ENCODE peak calls at places on chromosomes 6 and 20, in five cellular contexts. W, H, G, X and K are unnamed samples.

GRCh38 chr20:63520594-63520938 is at the start of gene PPDPF:
- DNase-seq in W (peak; percentile 91), H (peak; percentile 72), G (no peak), X (peak; percentile 82), K (peak; percentile 86)

GRCh38 chr20:20820104-20820503 is 107.7 kb upstream of the RALGAPA2 start:
- DNase-seq in W (no peak), H (no peak), G (no peak), X (peak; percentile 40), K (no peak)

GRCh38 chr6:162468326-162468725 is 259.2 kb downstream of the PRKN start:
- DNase-seq in W (no peak), H (no peak), G (no peak), X (no peak), K (no peak)

GRCh38 chr6:143598466-143599080 is 79.2 kb upstream of the PHACTR2 start:
- DNase-seq in W (no peak), H (no peak), G (no peak), X (no peak), K (no peak)

GRCh38 chr6:138765896-138766487 is 7.6 kb upstream of the CCDC28A start:
- DNase-seq in W (no peak), H (peak; percentile 56), G (no peak), X (peak; percentile 28), K (no peak)

GRCh38 chr6:84346372-84346771 is 118.9 kb upstream of the CEP162 start:
- DNase-seq in W (no peak), H (no peak), G (no peak), X (no peak), K (no peak)

GRCh38 chr20:32564440-32564839 is 20.7 kb downstream of the NOL4L start:
- DNase-seq in W (no peak), H (no peak), G (no peak), X (no peak), K (no peak)

GRCh38 chr6:1227935-1228753 is 83.8 kb upstream of the FOXQ1 start:
- DNase-seq in W (no peak), H (no peak), G (no peak), X (no peak), K (peak; percentile 81)

GRCh38 chr6:113644861-113645575 is 212.1 kb upstream of the MARCKS start:
- DNase-seq in W (no peak), H (peak; percentile 98), G (no peak), X (no peak), K (no peak)

GRCh38 chr6:42471116-42471515 is 19.4 kb upstream of the TRERF1 start:
- DNase-seq in W (no peak), H (no peak), G (no peak), X (no peak), K (no peak)

GRCh38 chr6:1029196-1029595 is 282.7 kb upstream of the FOXQ1 start:
- DNase-seq in W (no peak), H (no peak), G (peak; percentile 26), X (no peak), K (no peak)

GRCh38 chr6:82646231-82646615 is 282.6 kb downstream of the TPBG start:
- DNase-seq in W (no peak), H (no peak), G (no peak), X (no peak), K (no peak)

GRCh38 chr20:3068986-3069900 is 2.2 kb upstream of the OXT start:
- DNase-seq in W (no peak), H (peak; percentile 36), G (no peak), X (no peak), K (peak; percentile 88)

GRCh38 chr6:156804402-156804801 is 27.2 kb downstream of the ARID1B start:
- DNase-seq in W (no peak), H (no peak), G (no peak), X (no peak), K (no peak)

GRCh38 chr6:122749451-122750050 is 30.0 kb upstream of the FABP7 start:
- DNase-seq in W (no peak), H (no peak), G (no peak), X (no peak), K (no peak)

GRCh38 chr20:329325-329695 is 4.0 kb downstream of the SOX12 start:
- DNase-seq in W (no peak), H (no peak), G (no peak), X (no peak), K (no peak)

GRCh38 chr20:329851-330232 is 4.5 kb downstream of the SOX12 start:
- DNase-seq in W (no peak), H (no peak), G (no peak), X (no peak), K (no peak)

GRCh38 chr20:327041-327945 is 1.9 kb downstream of the SOX12 start:
- DNase-seq in W (peak; percentile 96), H (peak; percentile 92), G (peak; percentile 86), X (peak; percentile 89), K (peak; percentile 81)

GRCh38 chr20:327946-328563 is 2.7 kb downstream of the SOX12 start:
- DNase-seq in W (no peak), H (peak; percentile 20), G (no peak), X (no peak), K (no peak)

DNA sequence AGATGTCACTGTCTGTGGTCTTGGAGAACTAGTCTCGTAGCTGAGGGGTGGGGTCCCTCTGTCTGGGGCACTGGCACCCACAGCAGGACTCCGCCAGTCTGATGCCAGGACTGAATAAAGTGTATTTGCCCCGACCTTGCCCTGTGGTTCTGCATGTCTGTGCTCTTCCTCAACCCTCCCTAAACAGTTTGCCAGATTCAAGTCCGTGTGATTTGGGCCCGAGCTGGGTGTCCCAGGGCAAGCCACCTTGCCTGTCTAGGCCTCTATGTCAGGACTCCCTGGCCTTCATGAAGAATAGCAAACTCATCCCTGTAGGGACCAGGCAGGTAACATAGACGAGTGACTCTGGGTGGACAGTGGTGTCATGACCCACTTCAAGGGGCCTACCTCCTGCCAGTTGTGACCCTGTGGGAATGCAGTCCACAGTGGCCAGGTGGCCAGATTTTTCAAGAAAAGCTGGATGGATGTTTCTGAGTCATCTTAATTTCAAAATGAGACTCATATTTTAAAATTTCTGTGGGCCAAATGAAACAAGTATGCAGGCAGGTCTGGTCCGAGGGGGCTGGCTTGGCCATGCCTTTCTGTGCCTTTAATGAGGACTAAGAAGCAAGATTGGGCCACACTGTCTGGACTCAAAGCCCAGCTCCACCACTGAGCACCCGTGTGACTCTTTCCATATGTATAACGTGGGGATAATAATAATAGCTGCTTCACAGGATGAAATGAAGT is 3.4 kb downstream of the SOX12 start:
- DNase-seq in W (no peak), H (no peak), G (no peak), X (no peak), K (no peak)
- TF ChIP-seq POLR2A in W (no peak), H (no peak), G (no peak), X (peak; percentile 22), K (no peak)

GRCh38 chr20:56691325-56691990 is 62.4 kb downstream of the TFAP2C start:
- DNase-seq in W (no peak), H (no peak), G (no peak), X (no peak), K (no peak)
- TF ChIP-seq CTCF in W (no peak), H (no peak), G (no peak), X (no peak), K (no peak)

DNA sequence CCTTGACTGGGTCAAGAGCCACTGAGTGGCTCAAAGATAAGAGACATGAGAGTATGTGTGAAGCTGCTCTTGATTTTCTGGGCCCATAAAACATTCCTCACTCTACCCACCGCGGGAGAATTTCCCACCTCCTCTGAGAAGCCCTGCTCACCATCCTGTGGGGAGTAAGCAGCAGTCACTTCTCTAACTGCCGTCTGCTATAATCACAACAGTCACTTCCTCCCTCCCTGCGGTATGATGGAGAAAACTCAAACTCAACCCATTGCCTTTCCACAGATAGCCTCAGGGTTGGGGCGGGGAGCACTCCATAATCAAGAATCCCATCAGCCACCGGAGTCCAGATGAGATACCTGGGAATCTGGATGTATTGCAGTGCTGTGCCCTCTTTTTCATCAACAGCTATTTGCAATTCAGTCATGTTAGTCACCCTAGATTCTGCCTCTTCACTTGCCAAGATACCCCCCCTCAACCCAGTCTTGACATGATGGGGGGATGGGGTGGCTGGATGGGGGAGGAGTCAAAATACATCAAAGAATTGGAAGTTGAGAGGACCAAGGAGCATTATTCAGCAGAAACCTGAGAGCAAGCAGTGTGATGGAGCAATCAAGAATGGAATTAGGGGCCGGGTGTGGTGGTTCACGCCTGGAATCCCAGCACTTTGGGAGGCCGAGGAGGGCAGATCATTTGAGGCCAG is 5.1 kb downstream of the MOCS1 start:
- DNase-seq in W (no peak), H (no peak), G (no peak), X (no peak), K (no peak)
- TF ChIP-seq POLR2A in W (no peak), H (no peak), G (no peak), X (no peak), K (no peak)

GRCh38 chr6:33490198-33490597 is 35.8 kb downstream of the ZBTB9 start:
- DNase-seq in W (no peak), H (no peak), G (no peak), X (no peak), K (no peak)
- TF ChIP-seq CTCF in W (no peak), H (no peak), G (no peak), X (no peak), K (no peak)

DNA sequence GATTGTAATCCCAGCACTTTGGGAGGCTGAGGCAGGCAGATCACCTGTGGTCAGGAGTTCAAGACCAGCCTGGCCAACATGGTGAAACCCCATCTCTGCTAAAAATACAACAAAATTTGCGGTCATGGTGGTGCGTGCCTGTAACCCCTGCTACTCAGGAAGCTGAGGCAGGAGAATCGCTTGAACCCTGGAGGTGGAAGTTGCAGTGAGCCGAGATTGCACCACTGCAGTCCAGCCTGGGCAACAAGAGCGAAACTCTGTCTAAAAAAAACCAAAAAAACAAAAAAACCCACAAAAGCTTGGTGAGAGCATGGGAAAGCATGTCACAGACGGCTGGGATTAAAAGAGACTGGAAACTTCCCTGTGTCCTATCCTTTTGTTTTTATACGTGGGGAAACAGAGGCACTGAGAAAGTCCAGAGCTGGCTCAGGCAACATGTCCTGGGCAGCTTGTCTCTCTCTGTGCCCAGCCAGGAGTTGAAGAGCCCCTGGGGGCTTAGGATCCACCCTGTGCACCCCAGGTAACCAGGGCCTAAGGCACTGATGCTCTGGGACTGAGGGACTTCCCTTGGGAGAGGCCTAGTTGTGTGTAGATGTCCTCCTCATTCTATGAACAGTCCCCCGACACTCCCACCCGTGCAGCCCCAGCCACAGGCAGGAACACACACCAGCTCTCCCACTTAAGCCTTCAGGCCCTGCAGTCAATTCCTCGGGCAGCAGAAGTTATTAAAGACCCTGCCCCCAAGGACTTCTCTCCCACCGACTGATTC is 16.0 kb downstream of the CD40 start:
- DNase-seq in W (no peak), H (no peak), G (no peak), X (no peak), K (no peak)
- TF ChIP-seq POLR2A in W (no peak), H (no peak), G (no peak), X (no peak), K (no peak)

GRCh38 chr6:106273087-106273486 is 52.5 kb downstream of the ATG5 start:
- DNase-seq in W (no peak), H (no peak), G (no peak), X (no peak), K (no peak)
- TF ChIP-seq CTCF in W (no peak), H (no peak), G (no peak), X (no peak), K (no peak)